ENCODE peak calls at places on chromosomes 11 and 22, in seven cellular contexts. N, C, M, K, U, T and H are unnamed samples. For H3K4me1, the result is how much of the 10 kb centered on the place peaks cover.

GRCh38 chr22:29727248-29727551 is 7.4 kb downstream of the CABP7 start:
- DNase-seq in K (peak), N (peak), C (peak), U (peak), T (peak), M (no peak), H (no peak)

GRCh38 chr11:95266751-95267374 is 35.9 kb upstream of the SESN3 start:
- DNase-seq in N (no peak), K (no peak), U (no peak), T (no peak), C (no peak), M (no peak), H (no peak)

GRCh38 chr11:1632053-1632714 is 2.6 kb downstream of the KRTAP5-5 start:
- DNase-seq in M (no peak), T (no peak), N (no peak), K (no peak), U (no peak), C (no peak), H (no peak)

GRCh38 chr22:45107671-45108070 is 56.1 kb upstream of the NUP50 start:
- DNase-seq in K (no peak), T (no peak), M (no peak), U (no peak), C (no peak), N (no peak), H (no peak)

GRCh38 chr11:123640677-123641494 is 13.5 kb downstream of the SCN3B start:
- DNase-seq in M (no peak), N (peak), K (peak), C (no peak), T (peak), U (peak), H (no peak)

GRCh38 chr11:119714590-119714989 is 14.4 kb downstream of the NECTIN1 start:
- DNase-seq in U (no peak), N (no peak), C (no peak), T (no peak), M (no peak), K (no peak), H (no peak)

GRCh38 chr11:403761-404431 is 9.9 kb downstream of the PKP3 start:
- DNase-seq in K (no peak), N (no peak), U (no peak), M (no peak), T (no peak), C (peak), H (no peak)

GRCh38 chr11:1382429-1382828 is 7.3 kb upstream of the BRSK2 start:
- DNase-seq in T (no peak), M (no peak), K (no peak), C (peak), N (no peak), U (no peak), H (no peak)

GRCh38 chr22:35894464-35894878 is 134.2 kb downstream of the RBFOX2 start:
- DNase-seq in C (no peak), K (no peak), U (peak), M (no peak), N (no peak), T (no peak), H (no peak)

GRCh38 chr11:68798221-68798813 is 43.4 kb downstream of the CPT1A start:
- DNase-seq in C (no peak), M (no peak), U (peak), N (no peak), K (peak), T (no peak), H (no peak)

GRCh38 chr11:131977231-131977630 is 606.8 kb downstream of the NTM start:
- DNase-seq in U (no peak), T (no peak), M (no peak), C (no peak), K (no peak), N (no peak), H (no peak)

GRCh38 chr11:119664063-119664572 is 64.9 kb downstream of the NECTIN1 start:
- DNase-seq in K (no peak), C (no peak), T (no peak), U (no peak), M (no peak), N (peak), H (no peak)

GRCh38 chr11:88174627-88175003 is 628 bp downstream of the RAB38 start:
- DNase-seq in C (peak), K (no peak), U (peak), T (peak), M (peak), N (peak), H (no peak)

GRCh38 chr11:92830382-92831148 is 138.9 kb upstream of the MTNR1B start:
- DNase-seq in N (no peak), K (no peak), C (no peak), M (no peak), T (no peak), U (no peak), H (no peak)

GRCh38 chr11:117510646-117511045 is 183.0 kb downstream of the CEP164 start:
- DNase-seq in C (no peak), N (no peak), U (no peak), T (no peak), M (no peak), K (no peak), H (no peak)

GRCh38 chr22:19174106-19175025 is 4.2 kb downstream of the SLC25A1 start:
- DNase-seq in K (no peak), N (no peak), U (no peak), T (no peak), M (peak), C (no peak), H (no peak)

GRCh38 chr11:1924646-1925372 is 5.3 kb downstream of the TNNT3 start:
- DNase-seq in N (no peak), K (peak), C (no peak), U (no peak), M (no peak), T (no peak), H (no peak)

GRCh38 chr11:11620966-11621880 is 582 bp downstream of the GALNT18 start:
- DNase-seq in T (peak), K (peak), U (peak), C (peak), M (no peak), N (peak), H (peak)

GRCh38 chr11:133762538-133762937 is 82.8 kb downstream of the SPATA19 start:
- DNase-seq in C (no peak), T (no peak), N (no peak), K (no peak), U (no peak), M (no peak), H (peak)

GRCh38 chr11:59062602-59063529 is 23.2 kb upstream of the GLYATL1B start:
- DNase-seq in N (no peak), C (no peak), M (no peak), U (no peak), T (peak), K (peak), H (no peak)

GRCh38 chr11:8964324-8965320 is at the start of gene TMEM9B:
- DNase-seq in K (peak), T (peak), N (peak), M (peak), U (peak), C (peak), H (peak)
- TF ChIP-seq EP300 in K (no peak), T (no peak), N (no peak), M (peak), U (no peak), C (no peak), H (no peak)

DNA sequence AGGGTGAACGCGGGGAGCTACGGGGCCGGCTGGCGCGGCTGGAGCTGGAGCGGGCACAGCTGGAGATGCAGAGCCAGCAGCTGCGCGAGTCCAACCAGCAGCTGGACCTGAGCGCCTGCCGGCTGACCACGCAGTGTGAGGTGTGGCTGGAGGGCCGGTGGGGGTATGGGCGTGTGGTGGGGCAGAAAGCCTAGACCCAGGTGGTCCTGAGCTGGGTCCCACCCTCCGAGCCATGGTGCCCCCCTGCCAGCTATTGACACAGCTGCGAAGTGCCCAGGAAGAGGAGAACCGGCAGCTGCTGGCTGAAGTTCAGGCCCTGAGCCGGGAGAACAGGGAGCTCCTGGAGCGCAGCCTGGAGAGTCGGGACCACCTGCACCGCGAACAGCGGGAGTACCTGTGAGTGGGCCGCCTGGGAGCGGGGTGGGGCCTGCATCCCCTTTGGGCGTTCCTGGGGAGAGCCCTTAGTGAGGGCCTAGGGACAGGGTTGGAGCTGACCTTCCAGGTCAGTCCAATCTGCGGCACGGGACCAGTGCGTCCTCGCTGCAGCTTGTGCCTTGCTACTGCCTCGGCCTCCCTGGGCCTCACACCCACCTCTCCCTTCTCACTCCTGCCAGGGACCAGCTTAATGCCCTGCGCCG is 5.7 kb upstream of the RPS6KA4 start:
- DNase-seq in N (no peak), T (no peak), K (no peak), C (no peak), M (no peak), U (no peak), H (no peak)
- H3K27ac ChIP-seq in N (no peak), T (no peak), K (no peak), C (no peak), M (no peak), U (no peak), H (no peak)

GRCh38 chr11:128496684-128497056 is 90.7 kb downstream of the ETS1 start:
- DNase-seq in N (no peak), T (peak), C (no peak), U (no peak), K (no peak), M (no peak), H (no peak)
- H3K4me1 ChIP-seq in N (half or more), T (half or more), C (under half), U (half or more), K (under half), M (half or more), H (half or more)

DNA sequence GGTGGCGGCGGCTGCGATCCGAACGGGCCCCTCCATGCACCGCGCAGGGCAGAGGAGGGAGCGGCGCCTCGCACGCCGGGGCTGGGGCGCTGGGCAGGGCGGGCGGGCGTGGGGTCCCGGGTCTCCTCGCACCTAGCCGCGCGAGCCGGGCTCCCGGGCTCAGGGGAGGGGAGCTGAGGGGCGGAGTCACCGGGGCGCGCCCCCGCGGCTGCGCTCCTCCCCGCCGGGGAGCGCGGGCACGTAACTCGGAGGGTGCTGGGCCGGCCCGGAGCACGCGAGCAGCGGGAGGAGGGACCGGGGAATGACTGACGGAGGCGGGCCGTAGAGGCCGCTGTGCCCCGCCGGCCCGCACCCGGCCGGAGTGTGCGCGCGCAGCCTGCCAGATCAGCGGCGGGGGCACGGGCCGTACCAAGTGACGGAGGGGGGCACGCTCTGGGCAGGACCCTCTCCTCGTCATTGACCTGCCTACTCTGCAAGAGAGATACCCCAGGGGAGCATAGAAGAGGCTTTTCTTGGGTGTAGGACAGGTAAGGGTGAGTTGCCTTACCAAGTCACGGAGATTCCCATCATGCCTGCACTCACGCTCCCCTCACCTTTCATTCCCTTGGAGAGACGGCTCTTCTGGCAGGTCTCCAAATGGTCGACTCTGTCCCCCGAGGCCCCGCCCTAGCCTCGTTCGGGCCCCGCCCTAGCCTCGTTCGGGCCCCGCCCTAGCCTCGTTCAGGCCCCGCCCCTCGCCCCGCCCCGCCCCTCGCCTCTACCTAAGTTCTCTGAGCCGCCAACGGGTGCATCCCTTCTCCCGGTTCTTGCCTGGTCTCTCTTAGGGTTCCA is at the start of gene CDON:
- DNase-seq in U (peak), M (peak), C (peak), T (peak), N (peak), K (peak), H (peak)
- TF ChIP-seq EP300 in U (no peak), M (peak), C (peak), T (no peak), N (no peak), K (peak), H (no peak)

GRCh38 chr11:4643084-4643483 is 698 bp upstream of the OR51E1 start:
- DNase-seq in C (no peak), T (no peak), M (no peak), N (no peak), K (no peak), U (no peak), H (no peak)
- H3K27ac ChIP-seq in C (no peak), T (no peak), M (no peak), N (no peak), K (no peak), U (no peak), H (no peak)

GRCh38 chr11:71272161-71272560 is 19.8 kb upstream of the SHANK2 start:
- DNase-seq in T (no peak), N (no peak), K (no peak), C (no peak), U (no peak), M (no peak), H (no peak)

GRCh38 chr11:71266114-71266833 is 13.9 kb upstream of the SHANK2 start:
- DNase-seq in M (no peak), K (peak), T (no peak), C (no peak), U (peak), N (peak), H (no peak)

GRCh38 chr11:71267807-71268421 is 15.5 kb upstream of the SHANK2 start:
- DNase-seq in C (no peak), U (no peak), N (peak), M (no peak), T (no peak), K (no peak), H (peak)

GRCh38 chr11:71268706-71269321 is 16.4 kb upstream of the SHANK2 start:
- DNase-seq in T (no peak), M (no peak), N (no peak), K (no peak), U (no peak), C (no peak), H (peak)

DNA sequence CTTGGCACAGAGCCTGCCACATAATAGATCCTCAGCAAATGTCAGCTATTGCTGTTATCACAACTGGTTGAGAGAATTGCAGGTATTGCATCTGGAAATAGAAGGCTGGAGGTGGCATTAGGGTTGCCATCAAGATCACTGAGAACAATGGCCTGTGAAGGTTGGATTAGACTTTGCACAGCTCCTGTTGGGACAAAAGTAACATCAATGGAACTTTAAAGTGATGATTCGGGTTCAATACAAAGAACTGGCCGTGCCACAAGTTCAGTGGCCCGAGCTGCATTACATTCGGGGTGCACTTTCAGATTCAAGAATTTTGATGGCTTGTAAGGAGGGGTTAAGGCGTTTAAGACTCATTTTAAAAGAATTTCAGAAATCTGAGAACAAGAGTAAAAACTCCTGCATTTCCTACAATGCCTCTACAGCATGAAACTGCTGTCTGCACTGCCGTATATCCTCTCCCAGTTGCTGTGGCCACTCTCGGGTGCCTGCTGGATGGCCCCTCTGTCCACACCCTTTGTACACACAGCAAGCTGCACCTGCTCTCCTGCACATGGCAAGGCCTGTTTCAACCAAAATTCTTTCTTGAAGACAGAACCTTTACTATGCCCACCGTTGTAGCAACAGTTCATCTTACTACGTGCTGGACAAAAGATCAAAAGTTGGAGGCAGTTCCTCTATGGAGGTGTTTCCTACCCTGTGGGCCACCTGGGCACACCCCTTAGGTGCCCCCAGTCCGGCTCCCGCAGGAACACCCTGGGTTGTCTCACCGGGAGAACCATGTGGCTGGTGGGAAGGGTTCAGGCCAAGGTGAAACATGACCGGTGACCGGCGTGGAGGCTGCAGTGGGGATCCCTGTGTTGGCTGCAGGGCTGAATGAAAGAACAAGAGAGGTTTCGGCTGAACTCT is 17.5 kb upstream of the SHANK2 start:
- DNase-seq in M (no peak), U (no peak), C (no peak), T (no peak), N (peak), K (no peak), H (peak)
- H3K4me1 ChIP-seq in M (under half), U (under half), C (under half), T (under half), N (under half), K (under half), H (under half)